ENCODE peak calls at places on chromosomes 5 and 9, in six cellular contexts. T, G, F, D, Z and Y are unnamed samples.
A peak's percentile ranks its signal among the peaks of the same experiment; 100 is the strongest.

GRCh38 chr5:177154003-177154643 is 20.6 kb downstream of the NSD1 start:
- DNase-seq in T (peak; percentile 23), Z (no peak), D (no peak), G (no peak), F (no peak), Y (no peak)

GRCh38 chr5:89313804-89314588 is 431.0 kb upstream of the MEF2C start:
- DNase-seq in T (no peak), F (peak; percentile 97), G (peak; percentile 75), D (peak; percentile 1), Z (no peak), Y (no peak)

GRCh38 chr5:178590141-178590923 is at the start of gene COL23A1:
- DNase-seq in D (peak; percentile 61), Z (no peak), F (peak; percentile 3), G (no peak), T (peak; percentile 88), Y (peak; percentile 84)

GRCh38 chr9:97876061-97876460 is 23.0 kb downstream of the FOXE1 start:
- DNase-seq in F (no peak), Z (no peak), T (no peak), D (no peak), G (no peak), Y (no peak)

GRCh38 chr5:82163459-82164108 is 114.6 kb downstream of the RPS23 start:
- DNase-seq in T (no peak), Z (no peak), D (no peak), F (no peak), G (no peak), Y (no peak)

GRCh38 chr9:135251331-135251761 is 163.9 kb downstream of the OLFM1 start:
- DNase-seq in Z (no peak), T (no peak), F (no peak), G (no peak), D (no peak), Y (no peak)

GRCh38 chr5:74766348-74766886 is 500 bp downstream of the GFM2 start:
- DNase-seq in T (no peak), D (peak; percentile 63), F (no peak), Z (no peak), G (no peak), Y (no peak)

GRCh38 chr5:156920861-156921431 is 42.1 kb downstream of the TIMD4 start:
- DNase-seq in Z (no peak), D (no peak), G (no peak), F (peak; percentile 45), T (no peak), Y (no peak)

GRCh38 chr9:106921989-106922388 is 59.0 kb downstream of the ZNF462 start:
- DNase-seq in T (no peak), F (no peak), G (no peak), Z (no peak), D (no peak), Y (no peak)

GRCh38 chr5:143390941-143391340 is 12.5 kb downstream of the NR3C1 start:
- DNase-seq in F (no peak), G (no peak), T (no peak), D (no peak), Z (no peak), Y (no peak)

GRCh38 chr5:34474573-34475021 is 181.5 kb upstream of the RAI14 start:
- DNase-seq in T (no peak), D (peak; percentile 61), G (no peak), F (peak; percentile 62), Z (no peak), Y (no peak)

GRCh38 chr9:87644659-87645058 is 81.3 kb upstream of the CTSL start:
- DNase-seq in T (no peak), G (no peak), D (no peak), F (no peak), Z (no peak), Y (no peak)

GRCh38 chr9:113807173-113808061 is 68.7 kb upstream of the ZNF618 start:
- DNase-seq in G (no peak), F (peak; percentile 48), D (peak; percentile 71), T (peak; percentile 87), Z (peak; percentile 67), Y (peak; percentile 54)

GRCh38 chr5:176575066-176575465 is 25.9 kb downstream of the CDHR2 start:
- DNase-seq in T (no peak), G (no peak), D (no peak), Z (no peak), F (no peak), Y (no peak)

GRCh38 chr9:134344068-134344820 is 18.0 kb downstream of the RXRA start:
- DNase-seq in T (no peak), G (no peak), D (peak; percentile 45), F (no peak), Z (no peak), Y (no peak)

GRCh38 chr9:93159601-93160418 is 24.1 kb upstream of the WNK2 start:
- DNase-seq in T (peak; percentile 96), G (peak; percentile 19), Z (peak; percentile 84), F (peak; percentile 78), D (peak; percentile 69), Y (peak; percentile 96)

GRCh38 chr5:142821733-142822487 is 51.7 kb downstream of the ARHGAP26 start:
- DNase-seq in G (peak; percentile 89), Z (no peak), D (peak; percentile 79), F (no peak), T (no peak), Y (no peak)

GRCh38 chr5:6784481-6784880 is 71.2 kb downstream of the TENT4A start:
- DNase-seq in F (no peak), D (no peak), T (no peak), Z (no peak), G (no peak), Y (no peak)

GRCh38 chr5:106940986-106941385 is 729.8 kb downstream of the EFNA5 start:
- DNase-seq in Z (no peak), G (peak; percentile 14), D (no peak), T (no peak), F (no peak), Y (no peak)

GRCh38 chr9:112761912-112762651 is 11.5 kb downstream of the SNX30 start:
- DNase-seq in F (no peak), G (no peak), Z (no peak), D (no peak), T (peak; percentile 49), Y (no peak)

GRCh38 chr9:100581661-100582060 is 3.8 kb downstream of the CAVIN4 start:
- DNase-seq in T (no peak), Z (no peak), F (no peak), D (no peak), G (no peak), Y (no peak)

GRCh38 chr5:36573441-36573840 is 33.0 kb upstream of the SLC1A3 start:
- DNase-seq in Z (no peak), D (no peak), T (no peak), F (no peak), G (peak; percentile 66), Y (no peak)

GRCh38 chr9:86732514-86732913 is 214.8 kb downstream of the GAS1 start:
- DNase-seq in T (no peak), D (peak; percentile 90), Z (peak; percentile 39), F (no peak), G (peak; percentile 45), Y (no peak)

GRCh38 chr9:656918-657583 is 184.4 kb upstream of the DMRT1 start:
- DNase-seq in Z (no peak), D (no peak), G (no peak), T (no peak), F (no peak), Y (no peak)

GRCh38 chr9:120579139-120579749 is 723 bp downstream of the CDK5RAP2 start:
- DNase-seq in D (peak; percentile 33), Z (no peak), F (peak; percentile 19), T (no peak), G (no peak), Y (no peak)

GRCh38 chr9:3181049-3181953 is 337.4 kb upstream of the PUM3 start:
- DNase-seq in G (no peak), D (peak; percentile 37), F (peak; percentile 67), T (no peak), Z (no peak), Y (peak; percentile 64)

GRCh38 chr5:172350212-172351181 is 66.9 kb upstream of the UBTD2 start:
- DNase-seq in G (no peak), T (no peak), F (no peak), D (no peak), Z (no peak), Y (no peak)

GRCh38 chr9:130931508-130932150 is 7.4 kb downstream of the FIBCD1 start:
- DNase-seq in D (no peak), G (no peak), T (no peak), Z (no peak), F (peak; percentile 86), Y (no peak)

GRCh38 chr5:138138949-138139775 is at the start of gene NME5:
- DNase-seq in T (no peak), Z (peak; percentile 57), D (peak; percentile 30), F (peak; percentile 77), G (peak; percentile 45), Y (peak; percentile 65)

GRCh38 chr9:8924529-8924928 is 1125.0 kb upstream of the DMAC1 start:
- DNase-seq in F (no peak), T (no peak), G (peak; percentile 21), D (no peak), Z (no peak), Y (no peak)
- TF ChIP-seq CTCF in F (no peak), T (no peak), G (no peak), D (no peak), Z (no peak), Y (no peak)

GRCh38 chr5:153714732-153715287 is 224.3 kb downstream of the GRIA1 start:
- DNase-seq in G (no peak), T (no peak), Z (no peak), D (no peak), F (no peak), Y (no peak)

GRCh38 chr5:153713913-153714312 is 223.4 kb downstream of the GRIA1 start:
- DNase-seq in F (no peak), T (no peak), Z (no peak), G (no peak), D (no peak), Y (no peak)

GRCh38 chr5:153712946-153713345 is 222.5 kb downstream of the GRIA1 start:
- DNase-seq in D (no peak), T (no peak), G (no peak), Z (no peak), F (no peak), Y (no peak)

GRCh38 chr5:153707626-153708025 is 217.2 kb downstream of the GRIA1 start:
- DNase-seq in Z (no peak), T (no peak), G (no peak), F (no peak), D (no peak), Y (no peak)

GRCh38 chr5:153711755-153712154 is 221.3 kb downstream of the GRIA1 start:
- DNase-seq in Z (no peak), D (peak; percentile 7), T (no peak), G (no peak), F (no peak), Y (no peak)
- TF ChIP-seq CTCF in Z (no peak), D (peak; percentile 39), T (no peak), G (no peak), F (no peak), Y (no peak)

GRCh38 chr5:12022444-12022843 is 118.2 kb upstream of the CTNND2 start:
- DNase-seq in F (no peak), Z (no peak), G (no peak), T (no peak), D (no peak), Y (no peak)

GRCh38 chr5:12019306-12019705 is 115.1 kb upstream of the CTNND2 start:
- DNase-seq in Z (no peak), F (no peak), D (no peak), T (no peak), G (no peak), Y (no peak)

GRCh38 chr5:12023614-12024241 is 119.5 kb upstream of the CTNND2 start:
- DNase-seq in T (no peak), D (peak; percentile 44), Z (no peak), F (peak; percentile 38), G (no peak), Y (peak; percentile 11)
- TF ChIP-seq CTCF in T (no peak), D (peak; percentile 69), Z (no peak), F (peak; percentile 46), G (peak; percentile 58), Y (peak; percentile 69)

GRCh38 chr9:132312873-132313272 is 41.9 kb downstream of the SETX start:
- DNase-seq in G (no peak), T (no peak), D (no peak), Z (no peak), F (no peak), Y (no peak)
- TF ChIP-seq CTCF in G (peak; percentile 6), T (no peak), D (peak; percentile 27), Z (no peak), F (no peak), Y (no peak)